ENCODE peak calls at places on chromosomes 11 and 22, in seven cellular contexts. S is HepG2, W is SK-N-SH, J is GM12878, R is HCT116, B is H1, T is K562. K is an unnamed sample.

GRCh38 chr11:26950260-26950719 is 43.6 kb upstream of the FIBIN start:
- DNase-seq in R (no peak), B (no peak), J (no peak), T (no peak), S (no peak), W (no peak), K (no peak)

GRCh38 chr11:131893988-131894387 is 523.6 kb downstream of the NTM start:
- DNase-seq in W (no peak), T (no peak), B (no peak), R (no peak), J (no peak), S (no peak), K (no peak)

GRCh38 chr22:44615602-44616180 is 86.3 kb upstream of the PRR5 start:
- DNase-seq in S (no peak), W (peak; percentile 10), R (no peak), T (no peak), J (no peak), B (no peak), K (no peak)

GRCh38 chr11:22734628-22735345 is 68.4 kb downstream of the GAS2 start:
- DNase-seq in B (no peak), W (no peak), J (no peak), R (no peak), S (no peak), T (no peak), K (no peak)

GRCh38 chr11:57476223-57476882 is 16.0 kb downstream of the RTN4RL2 start:
- DNase-seq in J (no peak), S (no peak), R (no peak), B (no peak), W (peak; percentile 79), T (no peak), K (peak; percentile 75)

GRCh38 chr11:10450451-10451398 is 4.3 kb upstream of the AMPD3 start:
- DNase-seq in R (peak; percentile 62), B (peak; percentile 49), S (peak; percentile 32), J (no peak), T (no peak), W (peak; percentile 73), K (peak; percentile 80)

GRCh38 chr11:57379732-57380131 is 1.2 kb downstream of the PRG3 start:
- DNase-seq in R (no peak), S (no peak), W (no peak), B (peak; percentile 21), T (peak; percentile 59), J (no peak), K (peak; percentile 83)

GRCh38 chr11:126879516-126879915 is 121.1 kb downstream of the KIRREL3 start:
- DNase-seq in J (no peak), W (no peak), R (no peak), S (no peak), T (no peak), B (no peak), K (no peak)

GRCh38 chr11:134040386-134041297 is 28.2 kb upstream of the JAM3 start:
- DNase-seq in B (no peak), R (no peak), W (no peak), J (no peak), S (no peak), T (no peak), K (no peak)

GRCh38 chr11:74648894-74649293 is 56.5 kb downstream of the POLD3 start:
- DNase-seq in R (no peak), J (no peak), T (no peak), B (no peak), W (no peak), S (no peak), K (no peak)

GRCh38 chr22:38313384-38313955 is 3.8 kb downstream of the CSNK1E start:
- DNase-seq in W (no peak), B (no peak), S (no peak), R (no peak), J (peak; percentile 35), T (no peak), K (no peak)

GRCh38 chr22:29390270-29390669 is 1.9 kb upstream of the AP1B1 start:
- DNase-seq in R (no peak), J (no peak), B (no peak), W (no peak), T (no peak), S (no peak), K (no peak)

GRCh38 chr11:61626580-61627380 is 45.9 kb upstream of the SYT7 start:
- DNase-seq in W (no peak), R (no peak), T (no peak), J (no peak), B (no peak), S (peak; percentile 34), K (peak; percentile 98)

DNA sequence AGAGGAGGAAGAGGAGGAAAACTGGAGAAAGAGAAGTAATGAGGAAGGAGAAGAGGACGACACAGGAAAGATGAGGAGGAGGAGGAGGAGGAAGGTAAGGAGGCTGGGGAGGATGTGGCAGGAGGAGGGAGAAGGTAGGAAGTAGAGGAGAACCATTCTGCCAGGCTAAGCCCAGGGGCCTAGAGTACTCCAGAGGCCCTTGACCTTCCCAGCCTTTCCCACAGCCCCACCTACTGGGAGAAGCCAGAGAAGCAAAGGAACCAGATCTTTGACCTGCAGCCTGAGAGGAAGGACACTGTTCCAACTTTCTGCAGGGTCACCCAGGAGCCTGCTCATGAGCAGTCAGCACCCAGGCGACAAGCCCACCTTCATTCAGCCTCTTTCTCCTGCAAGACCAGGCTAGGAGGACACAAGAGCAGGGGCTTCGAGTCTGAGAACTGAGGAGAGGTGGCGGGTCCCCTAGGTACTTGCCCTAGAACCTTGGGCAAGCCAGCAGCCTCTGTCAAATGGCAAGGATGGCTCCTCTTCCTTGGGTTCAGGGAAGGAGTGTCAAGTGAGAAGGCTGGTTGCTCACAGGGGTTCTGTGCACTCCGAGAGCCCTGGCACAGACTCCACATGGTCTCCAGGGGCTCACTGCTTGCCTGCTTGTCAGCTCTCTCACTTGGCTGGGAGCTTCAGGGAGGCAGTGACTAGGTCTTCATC is 27.9 kb upstream of the OAF start:
- DNase-seq in R (no peak), S (peak; percentile 73), B (no peak), T (no peak), J (no peak), W (no peak), K (peak; percentile 59)
- TF ChIP-seq JUND in R (no peak), S (no peak), B (no peak), T (no peak), J (no peak), W (no peak), K (no peak)

DNA sequence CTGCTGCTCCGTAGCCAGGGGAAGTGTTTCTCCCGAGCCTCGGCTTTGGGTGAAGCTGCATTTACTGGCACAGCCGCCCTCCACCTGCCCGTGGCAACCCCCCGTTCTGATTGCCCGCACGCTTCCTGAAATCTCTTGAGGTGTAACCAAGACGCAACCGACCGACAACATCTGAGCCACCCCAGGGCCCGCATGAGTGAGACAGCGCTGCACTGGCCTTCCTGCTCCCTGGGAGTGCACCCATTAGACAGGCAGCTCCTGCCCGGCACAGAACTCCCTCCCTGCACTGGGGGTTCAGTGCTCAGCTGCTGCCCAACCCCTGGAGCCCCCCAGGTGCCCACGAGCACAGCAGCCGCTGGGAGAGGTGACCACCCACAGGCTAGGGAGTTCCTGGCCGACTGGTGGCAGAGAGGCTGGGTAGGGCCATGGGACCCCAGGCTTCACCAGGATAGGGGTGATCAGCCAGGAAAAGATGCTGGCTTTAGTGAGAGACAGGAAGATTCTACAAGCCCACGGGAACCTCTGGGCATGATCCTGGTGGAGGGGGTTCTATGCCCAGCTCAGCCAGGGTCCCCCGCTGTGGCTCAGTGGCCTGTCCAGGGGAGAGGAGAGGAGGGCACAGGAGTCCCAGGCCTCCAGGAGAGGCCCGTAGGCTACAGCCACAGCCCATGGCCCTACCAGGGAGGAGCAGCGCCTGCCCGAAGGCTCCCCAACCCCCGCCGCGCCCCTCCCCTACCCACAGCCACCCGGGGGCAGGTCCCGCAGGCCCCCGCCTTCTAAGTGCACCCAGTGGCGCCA is 14.6 kb downstream of the PLXNB2 start:
- DNase-seq in J (no peak), S (no peak), T (no peak), B (no peak), W (no peak), R (no peak), K (no peak)
- TF ChIP-seq JUND in J (no peak), S (no peak), T (no peak), B (no peak), W (no peak), R (no peak), K (no peak)

GRCh38 chr11:12499071-12499470 is 121.7 kb downstream of the PARVA start:
- DNase-seq in S (no peak), J (no peak), T (no peak), B (no peak), R (no peak), W (no peak), K (peak; percentile 19)

GRCh38 chr11:12502950-12503579 is 125.7 kb downstream of the PARVA start:
- DNase-seq in W (no peak), J (no peak), B (no peak), R (no peak), T (no peak), S (no peak), K (no peak)

GRCh38 chr11:12503886-12504285 is 126.5 kb downstream of the PARVA start:
- DNase-seq in S (no peak), R (no peak), J (no peak), W (no peak), B (no peak), T (no peak), K (no peak)

GRCh38 chr11:12505183-12505582 is 127.8 kb downstream of the PARVA start:
- DNase-seq in B (no peak), T (no peak), R (no peak), S (no peak), J (no peak), W (peak; percentile 40), K (no peak)

GRCh38 chr11:12502041-12502440 is 124.7 kb downstream of the PARVA start:
- DNase-seq in W (no peak), S (no peak), R (no peak), J (no peak), B (no peak), T (no peak), K (no peak)
- TF ChIP-seq JUND in W (no peak), S (no peak), R (no peak), J (no peak), B (no peak), T (no peak), K (no peak)

DNA sequence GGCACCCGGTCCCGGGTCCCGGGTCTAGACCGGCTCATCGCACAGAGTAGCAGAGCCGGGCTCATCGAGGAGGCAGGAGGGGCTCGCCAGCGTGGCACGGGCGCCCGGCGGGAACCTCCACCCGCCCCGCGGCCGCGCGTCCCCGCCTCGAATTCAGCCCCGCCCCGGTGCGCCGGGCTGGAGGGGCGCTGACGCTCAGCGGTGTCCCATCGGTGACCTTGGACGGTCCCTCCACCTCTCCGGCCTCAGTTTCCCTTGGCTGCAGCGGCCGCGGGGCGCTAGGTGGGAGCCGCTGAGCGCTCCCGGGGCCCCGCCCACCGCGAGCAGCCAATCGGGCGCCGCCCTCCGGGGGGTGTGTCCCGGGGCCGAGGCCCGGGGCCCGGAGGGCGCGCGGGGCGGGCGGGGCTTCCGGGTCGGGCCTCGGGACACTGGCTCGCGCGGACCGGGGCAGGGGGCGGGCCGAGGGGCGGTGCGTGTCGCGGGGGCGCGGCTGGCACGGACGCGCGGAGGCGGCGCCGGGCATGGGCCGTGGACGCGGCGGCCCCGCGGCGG is at the start of gene PPARA:
- DNase-seq in B (no peak), S (peak; percentile 46), W (peak; percentile 100), T (peak; percentile 97), R (peak; percentile 22), J (no peak), K (peak; percentile 92)
- TF ChIP-seq JUND in B (no peak), S (no peak), W (no peak), T (no peak), R (no peak), J (no peak), K (no peak)

GRCh38 chr11:17915500-17916143 is 97.2 kb downstream of the SERGEF start:
- DNase-seq in W (no peak), J (no peak), S (no peak), B (no peak), R (no peak), T (no peak), K (no peak)
- TF ChIP-seq JUND in W (no peak), J (no peak), S (no peak), B (no peak), R (no peak), T (no peak), K (no peak)

K was measured in T47D.